ENCODE peak calls at places on chromosomes 13 and 19, in five cellular contexts. T is IMR-90, R is neuronal stem cell, V is H1, C is H9. X is an unnamed sample.

GRCh38 chr19:12913011-12913561 is 6.0 kb downstream of the SYCE2 start:
- DNase-seq in V (peak; percentile 70), T (peak; percentile 42), C (peak; percentile 71), R (no peak), X (peak; percentile 72)

GRCh38 chr13:32720026-32720425 is 133.8 kb downstream of the PDS5B start:
- DNase-seq in R (no peak), V (no peak), T (peak; percentile 48), C (no peak), X (no peak)

GRCh38 chr13:109345433-109345941 is 440.9 kb downstream of the IRS2 start:
- DNase-seq in R (no peak), T (peak; percentile 77), V (no peak), C (no peak), X (no peak)

GRCh38 chr13:52010890-52011689 is at the start of gene ATP7B:
- DNase-seq in C (peak; percentile 62), R (peak; percentile 45), V (peak; percentile 82), T (no peak), X (peak; percentile 63)

GRCh38 chr13:73325351-73326214 is 266.8 kb downstream of the KLF5 start:
- DNase-seq in C (no peak), R (no peak), T (peak; percentile 5), V (no peak), X (no peak)

GRCh38 chr13:26327905-26328304 is 74.0 kb downstream of the CDK8 start:
- DNase-seq in C (no peak), T (no peak), R (no peak), V (no peak), X (no peak)

GRCh38 chr19:19053508-19054314 is 10.1 kb upstream of the SLC25A42 start:
- DNase-seq in V (peak; percentile 84), R (peak; percentile 59), T (peak; percentile 48), C (peak; percentile 72), X (peak; percentile 73)

GRCh38 chr13:114134111-114134943 is 1.9 kb upstream of the RASA3 start:
- DNase-seq in V (no peak), C (no peak), T (no peak), R (no peak), X (no peak)

GRCh38 chr19:6431891-6432290 is 1.7 kb downstream of the SLC25A41 start:
- DNase-seq in V (no peak), C (no peak), T (no peak), R (no peak), X (no peak)

GRCh38 chr19:45947926-45948325 is 25.7 kb downstream of the NOVA2 start:
- DNase-seq in T (peak; percentile 36), C (no peak), V (no peak), R (no peak), X (no peak)

GRCh38 chr19:38838208-38838985 is 6.8 kb upstream of the ECH1 start:
- DNase-seq in V (no peak), T (no peak), R (no peak), C (no peak), X (peak; percentile 45)

GRCh38 chr13:43411741-43412140 is 375.0 kb downstream of the ENOX1 start:
- DNase-seq in C (no peak), R (no peak), V (no peak), T (peak; percentile 23), X (no peak)

GRCh38 chr19:8085606-8086464 is 33.3 kb downstream of the CCL25 start:
- DNase-seq in R (peak; percentile 41), V (no peak), T (no peak), C (no peak), X (peak; percentile 8)

GRCh38 chr13:106599875-106600797 is 32.2 kb upstream of the ARGLU1 start:
- DNase-seq in R (no peak), T (peak; percentile 80), V (no peak), C (no peak), X (no peak)

GRCh38 chr13:40271931-40272775 is 394.3 kb downstream of the FOXO1 start:
- DNase-seq in V (no peak), R (no peak), T (peak; percentile 22), C (no peak), X (peak; percentile 23)

GRCh38 chr19:2242092-2242537 is 5.5 kb downstream of the SF3A2 start:
- DNase-seq in R (no peak), T (no peak), C (no peak), V (no peak), X (no peak)

GRCh38 chr19:53212703-53213320 is 19.7 kb upstream of the ZNF665 start:
- DNase-seq in R (no peak), T (no peak), V (no peak), C (no peak), X (no peak)
- H3K4me2 ChIP-seq in R (no peak overlapping the region), T (no peak overlapping the region), V (no peak overlapping the region), C (no peak overlapping the region), X (no peak overlapping the region)

DNA sequence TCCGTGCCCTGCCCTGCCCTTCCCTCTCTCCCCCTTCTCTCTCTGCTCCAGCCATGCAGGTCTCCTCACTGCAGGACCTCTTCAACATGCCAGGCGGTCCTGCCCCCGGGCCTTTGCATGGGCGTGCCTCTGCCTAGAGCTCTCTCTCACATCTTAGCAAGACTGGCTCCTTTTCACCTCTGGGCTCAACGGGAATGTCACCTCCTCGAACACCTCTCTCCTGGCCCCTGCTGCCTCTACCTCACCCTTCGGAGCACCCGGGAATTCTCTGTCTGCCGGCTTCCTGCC is 5.6 kb downstream of the MFSD12 start:
- DNase-seq in C (no peak), V (no peak), R (no peak), T (no peak), X (no peak)
- H4K8ac ChIP-seq in C (no peak overlapping the region), V (no peak overlapping the region), R (no peak overlapping the region), T (no peak overlapping the region), X (no peak overlapping the region)

GRCh38 chr13:80873589-80873988 is 532.7 kb upstream of the SPRY2 start:
- DNase-seq in T (no peak), C (no peak), R (no peak), V (no peak), X (no peak)

GRCh38 chr13:80877209-80877943 is 536.5 kb upstream of the SPRY2 start:
- DNase-seq in V (no peak), C (no peak), R (no peak), T (no peak), X (no peak)

GRCh38 chr13:80870186-80870585 is 529.3 kb upstream of the SPRY2 start:
- DNase-seq in V (no peak), C (no peak), R (no peak), T (no peak), X (no peak)

GRCh38 chr13:80871481-80871880 is 530.6 kb upstream of the SPRY2 start:
- DNase-seq in R (no peak), T (no peak), C (no peak), V (no peak), X (peak; percentile 39)
- H3K4me2 ChIP-seq in R (no peak overlapping the region), T (no peak overlapping the region), C (no peak overlapping the region), V (no peak overlapping the region), X (no peak overlapping the region)

GRCh38 chr19:5052945-5053485 is 84.1 kb downstream of the KDM4B start:
- DNase-seq in C (no peak), R (no peak), V (no peak), T (no peak), X (no peak)
- H4K8ac ChIP-seq in C (no peak overlapping the region), R (no peak overlapping the region), V (peak overlapping the region; percentile 71), T (no peak overlapping the region), X (no peak overlapping the region)

GRCh38 chr19:44278181-44278690 is 18.6 kb downstream of the ZNF233 start:
- DNase-seq in C (no peak), R (no peak), T (peak; percentile 7), V (no peak), X (no peak)
- H3K4me2 ChIP-seq in C (no peak overlapping the region), R (no peak overlapping the region), T (no peak overlapping the region), V (no peak overlapping the region), X (no peak overlapping the region)

GRCh38 chr19:16764280-16764679 is 44.6 kb downstream of the NWD1 start:
- DNase-seq in C (no peak), R (no peak), V (no peak), T (no peak), X (no peak)
- H4K8ac ChIP-seq in C (no peak overlapping the region), R (no peak overlapping the region), V (no peak overlapping the region), T (no peak overlapping the region), X (no peak overlapping the region)

GRCh38 chr13:100106705-100107104 is 17.8 kb downstream of the PCCA start:
- DNase-seq in T (no peak), R (no peak), V (no peak), C (no peak), X (no peak)

GRCh38 chr13:100110269-100110668 is 21.4 kb downstream of the PCCA start:
- DNase-seq in R (no peak), V (no peak), T (no peak), C (no peak), X (no peak)

GRCh38 chr13:100106005-100106404 is 17.1 kb downstream of the PCCA start:
- DNase-seq in C (no peak), R (no peak), T (peak; percentile 37), V (no peak), X (no peak)

GRCh38 chr13:100112186-100112838 is 23.4 kb downstream of the PCCA start:
- DNase-seq in V (no peak), C (no peak), R (no peak), T (no peak), X (no peak)

DNA sequence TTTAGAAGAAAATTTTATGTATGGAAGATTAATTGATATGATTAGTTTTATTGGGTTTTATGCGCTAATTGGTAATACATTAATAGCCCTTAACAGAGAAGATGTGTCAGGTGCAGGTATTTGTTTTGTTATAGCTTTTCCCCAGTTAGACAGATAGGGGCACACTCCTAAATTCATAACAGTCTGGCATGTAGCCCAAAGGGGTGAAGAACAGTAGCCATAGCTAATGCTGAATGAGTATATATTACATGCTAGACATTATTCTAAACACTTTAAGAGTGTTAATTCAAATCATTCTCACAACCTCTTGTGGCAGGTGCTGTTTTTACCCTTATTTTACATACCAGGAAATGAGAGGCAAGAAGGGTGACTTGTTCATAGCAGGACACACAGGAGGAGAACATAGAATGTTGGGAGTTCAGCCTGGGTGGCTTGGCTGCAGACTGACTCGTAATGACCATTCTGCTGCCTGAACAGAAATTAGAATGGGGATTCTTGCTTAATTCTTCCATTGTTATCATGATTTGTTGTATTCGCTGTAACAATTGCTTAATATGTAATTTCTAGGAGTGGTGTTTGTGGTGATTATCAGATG is 20.1 kb downstream of the PCCA start:
- DNase-seq in T (peak; percentile 19), C (no peak), R (no peak), V (no peak), X (no peak)
- H3K4me2 ChIP-seq in T (no peak overlapping the region), C (no peak overlapping the region), R (no peak overlapping the region), V (no peak overlapping the region), X (no peak overlapping the region)

DNA sequence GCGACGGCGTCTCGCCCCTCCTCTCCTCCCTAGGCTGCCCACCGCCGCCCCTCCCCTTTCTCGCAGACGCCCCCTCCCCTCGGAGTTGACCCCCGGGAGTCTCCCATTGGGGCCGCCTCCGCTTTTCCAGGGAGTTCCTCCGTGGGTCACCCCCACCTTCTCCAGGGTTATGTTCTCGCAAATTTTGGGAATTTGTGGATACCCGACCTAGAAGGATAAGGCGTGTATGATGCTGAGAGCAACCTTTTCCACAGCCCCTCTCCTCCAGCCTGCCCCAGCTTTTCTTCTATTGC is 273 bp upstream of the RCBTB2 start:
- DNase-seq in R (no peak), C (no peak), V (no peak), T (no peak), X (no peak)
- H4K8ac ChIP-seq in R (no peak overlapping the region), C (no peak overlapping the region), V (peak overlapping the region; percentile 86), T (peak overlapping the region; percentile 95), X (no peak overlapping the region)

X was measured in mesendoderm.